ENCODE peak calls at places on chromosomes 4 and X, in six cellular contexts. B, T, D, I, X and Y are unnamed samples.
A peak's percentile ranks its signal among the peaks of the same experiment; 100 is the strongest.

GRCh38 chrX:135000516-135000915 is 9.7 kb downstream of the SMIM10 start:
- DNase-seq in B (no peak), T (no peak), D (no peak), I (no peak), X (no peak), Y (no peak)

GRCh38 chrX:49773993-49774392 is 55.1 kb upstream of the PAGE4 start:
- DNase-seq in B (no peak), T (no peak), D (no peak), I (no peak), X (no peak), Y (no peak)

GRCh38 chr4:110278127-110278526 is 79.7 kb upstream of the ELOVL6 start:
- DNase-seq in B (no peak), T (no peak), D (no peak), I (no peak), X (no peak), Y (no peak)

GRCh38 chr4:78671812-78672440 is 104.2 kb upstream of the BMP2K start:
- DNase-seq in B (no peak), T (no peak), D (no peak), I (no peak), X (no peak), Y (no peak)

GRCh38 chrX:120790118-120790517 is 85.5 kb downstream of the CT47B1 start:
- DNase-seq in B (peak; percentile 50), T (peak; percentile 60), D (no peak), I (no peak), X (peak; percentile 65), Y (peak; percentile 53)

GRCh38 chrX:135295238-135295943 is 13.9 kb upstream of the ETDC start:
- DNase-seq in B (peak; percentile 51), T (no peak), D (peak; percentile 22), I (peak; percentile 70), X (no peak), Y (no peak)

GRCh38 chr4:87461281-87461700 is 38.9 kb downstream of the NUDT9 start:
- DNase-seq in B (no peak), T (no peak), D (no peak), I (no peak), X (no peak), Y (no peak)

GRCh38 chrX:148135738-148136137 is 154.6 kb downstream of the FMR1NB start:
- DNase-seq in B (no peak), T (no peak), D (no peak), I (no peak), X (peak; percentile 22), Y (no peak)

GRCh38 chrX:81280148-81280547 is 78.2 kb downstream of the SH3BGRL start:
- DNase-seq in B (no peak), T (no peak), D (no peak), I (no peak), X (no peak), Y (no peak)

GRCh38 chrX:39144965-39145364 is 343.7 kb downstream of the MID1IP1 start:
- DNase-seq in B (no peak), T (no peak), D (no peak), I (no peak), X (peak; percentile 65), Y (no peak)

GRCh38 chr4:125283702-125284279 is 31.0 kb upstream of the FAT4 start:
- DNase-seq in B (no peak), T (no peak), D (no peak), I (no peak), X (peak; percentile 10), Y (peak; percentile 2)

GRCh38 chr4:73947239-73947985 is 34.4 kb downstream of the PF4 start:
- DNase-seq in B (no peak), T (no peak), D (no peak), I (no peak), X (no peak), Y (no peak)

GRCh38 chr4:56757270-56757746 is 64.2 kb downstream of the SPINK2 start:
- DNase-seq in B (no peak), T (peak; percentile 9), D (no peak), I (no peak), X (peak; percentile 67), Y (no peak)

GRCh38 chr4:168507178-168507577 is 10.3 kb downstream of the PALLD start:
- DNase-seq in B (no peak), T (no peak), D (no peak), I (peak; percentile 38), X (no peak), Y (no peak)

GRCh38 chrX:133742602-133743305 is 242.6 kb downstream of the GPC3 start:
- DNase-seq in B (no peak), T (no peak), D (no peak), I (no peak), X (no peak), Y (no peak)

GRCh38 chrX:30910124-30910860 is 21.2 kb upstream of the TAB3 start:
- DNase-seq in B (no peak), T (no peak), D (no peak), I (no peak), X (peak; percentile 39), Y (no peak)

GRCh38 chrX:119055650-119056049 is 17.1 kb upstream of the CT47C1 start:
- DNase-seq in B (no peak), T (no peak), D (no peak), I (no peak), X (no peak), Y (no peak)

GRCh38 chrX:108664701-108665100 is 71.7 kb downstream of the IRS4 start:
- DNase-seq in B (no peak), T (no peak), D (no peak), I (no peak), X (no peak), Y (no peak)

GRCh38 chr4:113049421-113050355 is at the start of gene ANK2:
- DNase-seq in B (no peak), T (no peak), D (no peak), I (no peak), X (no peak), Y (no peak)

GRCh38 chrX:10726647-10727046 is 106.3 kb upstream of the MID1 start:
- DNase-seq in B (no peak), T (no peak), D (no peak), I (no peak), X (peak; percentile 87), Y (no peak)

GRCh38 chrX:24870143-24870542 is 145.6 kb downstream of the ARX start:
- DNase-seq in B (no peak), T (peak; percentile 12), D (no peak), I (no peak), X (peak; percentile 7), Y (no peak)

GRCh38 chrX:77925764-77926163 is 15.3 kb downstream of the ATP7A start:
- DNase-seq in B (no peak), T (no peak), D (no peak), I (no peak), X (no peak), Y (no peak)

GRCh38 chr4:2253160-2254084 is 8.5 kb downstream of the MXD4 start:
- DNase-seq in B (no peak), T (no peak), D (no peak), I (peak; percentile 47), X (no peak), Y (no peak)

GRCh38 chr4:75144475-75144874 is 211.6 kb downstream of the PARM1 start:
- DNase-seq in B (no peak), T (no peak), D (no peak), I (no peak), X (no peak), Y (no peak)

GRCh38 chrX:6291444-6291843 is 62.8 kb upstream of the NLGN4X start:
- DNase-seq in B (no peak), T (no peak), D (no peak), I (no peak), X (no peak), Y (no peak)

GRCh38 chr4:119233750-119234149 is 21.2 kb downstream of the USP53 start:
- DNase-seq in B (no peak), T (no peak), D (no peak), I (no peak), X (peak; percentile 26), Y (no peak)

GRCh38 chr4:8556341-8557150 is 23.6 kb upstream of the GPR78 start:
- DNase-seq in B (no peak), T (no peak), D (no peak), I (no peak), X (no peak), Y (no peak)

GRCh38 chr4:155666701-155667537 is at the start of gene GUCY1A1:
- DNase-seq in B (no peak), T (no peak), D (no peak), I (peak; percentile 55), X (peak; percentile 6), Y (no peak)

GRCh38 chr4:78454016-78454415 is 97.6 kb upstream of the ANXA3 start:
- DNase-seq in B (no peak), T (no peak), D (no peak), I (no peak), X (no peak), Y (no peak)

GRCh38 chr4:168408620-168409019 is 71.7 kb downstream of the DDX60L start:
- DNase-seq in B (no peak), T (peak; percentile 40), D (no peak), I (peak; percentile 67), X (peak; percentile 95), Y (peak; percentile 8)

GRCh38 chr4:76779740-76780459 is 118.0 kb downstream of the SOWAHB start:
- DNase-seq in B (no peak), T (no peak), D (no peak), I (no peak), X (no peak), Y (no peak)

GRCh38 chr4:186765138-186765537 is 41.5 kb upstream of the FAT1 start:
- DNase-seq in B (no peak), T (peak; percentile 41), D (no peak), I (peak; percentile 58), X (peak; percentile 96), Y (no peak)

GRCh38 chrX:24748196-24748595 is 54.5 kb downstream of the POLA1 start:
- DNase-seq in B (no peak), T (no peak), D (no peak), I (no peak), X (no peak), Y (no peak)

GRCh38 chr4:35105486-35105885 is 1138.8 kb downstream of the ARAP2 start:
- DNase-seq in B (no peak), T (no peak), D (no peak), I (no peak), X (no peak), Y (no peak)

GRCh38 chr4:122703868-122704267 is 28.6 kb upstream of the BBS12 start:
- DNase-seq in B (no peak), T (no peak), D (no peak), I (no peak), X (no peak), Y (no peak)

GRCh38 chr4:79492148-79492547 is 84.1 kb upstream of the GK2 start:
- DNase-seq in B (no peak), T (no peak), D (no peak), I (no peak), X (no peak), Y (no peak)